ENCODE peak calls at places on chromosomes 11 and 22, in seven cellular contexts. P, X, Y, V, U, D and A are unnamed samples.
A peak's percentile ranks its signal among the peaks of the same experiment; 100 is the strongest.

GRCh38 chr22:20156611-20157415 is 6.0 kb upstream of the CCDC188 start:
- DNase-seq in Y (peak; percentile 90), U (peak; percentile 52), D (peak; percentile 17), X (peak; percentile 100), V (peak; percentile 98), P (peak; percentile 42), A (peak; percentile 64)

GRCh38 chr11:126361400-126361799 is 5.9 kb downstream of the ST3GAL4 start:
- DNase-seq in X (no peak), V (no peak), D (no peak), P (no peak), Y (no peak), U (no peak), A (no peak)

GRCh38 chr22:42203609-42204008 is 66.8 kb downstream of the TCF20 start:
- DNase-seq in D (no peak), Y (no peak), U (no peak), P (no peak), V (no peak), X (no peak), A (no peak)

GRCh38 chr22:47209547-47210023 is 447.1 kb downstream of the TBC1D22A start:
- DNase-seq in U (no peak), X (no peak), P (no peak), V (peak; percentile 1), D (no peak), Y (no peak), A (no peak)

GRCh38 chr11:63804259-63804658 is 9.0 kb upstream of the SPINDOC start:
- DNase-seq in X (no peak), Y (no peak), D (no peak), U (peak; percentile 37), V (no peak), P (no peak), A (no peak)

GRCh38 chr11:23765862-23766261 is 731.0 kb upstream of the LUZP2 start:
- DNase-seq in Y (no peak), D (no peak), X (no peak), P (no peak), U (no peak), V (no peak), A (no peak)

GRCh38 chr11:63565728-63566127 is 2.5 kb upstream of the PLAAT2 start:
- DNase-seq in U (no peak), D (no peak), Y (no peak), X (no peak), P (no peak), V (no peak), A (no peak)

GRCh38 chr11:64504999-64505398 is 86.0 kb upstream of the SLC22A12 start:
- DNase-seq in V (no peak), P (no peak), U (no peak), D (no peak), X (no peak), Y (no peak), A (no peak)

GRCh38 chr11:27995082-27995481 is 112.9 kb downstream of the KIF18A start:
- DNase-seq in P (no peak), Y (no peak), V (no peak), U (no peak), D (no peak), X (no peak), A (no peak)

GRCh38 chr11:109853156-109853776 is 239.9 kb upstream of the ZC3H12C start:
- DNase-seq in X (peak; percentile 13), D (peak; percentile 56), V (no peak), Y (no peak), P (peak; percentile 15), U (peak; percentile 79), A (peak; percentile 74)

GRCh38 chr11:45745065-45745811 is 59.7 kb upstream of the SLC35C1 start:
- DNase-seq in P (no peak), V (no peak), U (no peak), D (no peak), Y (no peak), X (no peak), A (no peak)

GRCh38 chr11:67486481-67487195 is 3.8 kb downstream of the AIP start:
- DNase-seq in X (no peak), U (no peak), P (no peak), V (no peak), Y (no peak), D (peak; percentile 87), A (no peak)

GRCh38 chr22:49807780-49808708 is 19.6 kb downstream of the BRD1 start:
- DNase-seq in V (no peak), U (no peak), D (no peak), P (no peak), X (peak; percentile 45), Y (no peak), A (no peak)

GRCh38 chr11:35548925-35549561 is 23.6 kb upstream of the PAMR1 start:
- DNase-seq in V (no peak), P (no peak), Y (no peak), U (no peak), D (no peak), X (no peak), A (no peak)

GRCh38 chr11:19087658-19088057 is 27.1 kb upstream of the MRGPRX2 start:
- DNase-seq in P (no peak), Y (no peak), X (no peak), D (no peak), V (no peak), U (no peak), A (no peak)

GRCh38 chr22:37328017-37328416 is 45.7 kb downstream of the CYTH4 start:
- DNase-seq in Y (no peak), X (no peak), D (no peak), U (peak; percentile 96), V (no peak), P (no peak), A (no peak)

GRCh38 chr22:37843746-37844089 is 416 bp downstream of the ANKRD54 start:
- DNase-seq in P (no peak), Y (peak; percentile 85), U (no peak), X (peak; percentile 65), V (no peak), D (no peak), A (no peak)

DNA sequence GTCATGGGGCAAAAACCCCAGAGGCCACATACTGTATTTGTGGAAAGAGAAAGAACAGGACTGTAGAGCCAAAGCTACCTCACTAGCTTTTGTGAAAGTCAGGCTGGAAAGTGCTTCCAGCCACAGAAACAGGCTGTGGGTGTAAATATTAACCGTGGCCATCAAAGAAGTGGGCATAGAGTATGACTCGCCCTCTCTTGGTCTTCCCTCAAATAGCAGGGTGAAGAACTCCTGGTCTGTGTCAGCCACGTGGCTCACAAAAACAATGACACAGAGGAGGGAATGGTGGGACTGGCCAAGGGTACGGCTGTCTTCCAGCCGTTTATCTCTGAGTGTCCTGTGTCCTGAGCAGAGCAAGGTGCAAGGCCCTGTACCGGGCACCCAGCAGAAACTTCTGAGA is 37.6 kb upstream of the UBASH3B start:
- DNase-seq in U (no peak), Y (no peak), P (peak; percentile 36), X (no peak), V (no peak), D (no peak), A (no peak)
- TF ChIP-seq SIN3A in U (no peak), Y (no peak), P (no peak), X (no peak), V (no peak), D (no peak), A (no peak)

GRCh38 chr11:43145653-43146052 is 166.1 kb upstream of the API5 start:
- DNase-seq in V (no peak), P (no peak), Y (no peak), X (no peak), U (no peak), D (peak; percentile 64), A (no peak)
- H3K4me1 ChIP-seq in V (no peaks in the 10 kb centered on the region), P (no peaks in the 10 kb centered on the region), Y (no peaks in the 10 kb centered on the region), X (no peaks in the 10 kb centered on the region), U (no peaks in the 10 kb centered on the region), D (peaks cover 18% of the 10 kb centered on the region), A (no peaks in the 10 kb centered on the region)

GRCh38 chr11:14357843-14358728 is 897 bp downstream of the RRAS2 start:
- DNase-seq in D (no peak), P (peak; percentile 66), Y (peak; percentile 83), V (peak; percentile 78), X (peak; percentile 74), U (peak; percentile 37), A (no peak)
- TF ChIP-seq SIN3A in D (no peak), P (no peak), Y (peak; percentile 27), V (peak; percentile 24), X (no peak), U (no peak), A (no peak)

GRCh38 chr11:2462986-2463765 is 18.4 kb downstream of the KCNQ1 start:
- DNase-seq in P (peak; percentile 65), V (no peak), U (peak; percentile 45), D (no peak), X (no peak), Y (no peak), A (no peak)
- H3K4me1 ChIP-seq in P (peaks cover 21% of the 10 kb centered on the region), V (no peaks in the 10 kb centered on the region), U (peaks cover 27% of the 10 kb centered on the region), D (peaks cover 10% of the 10 kb centered on the region), X (no peaks in the 10 kb centered on the region), Y (peaks cover 26% of the 10 kb centered on the region), A (no peaks in the 10 kb centered on the region)

DNA sequence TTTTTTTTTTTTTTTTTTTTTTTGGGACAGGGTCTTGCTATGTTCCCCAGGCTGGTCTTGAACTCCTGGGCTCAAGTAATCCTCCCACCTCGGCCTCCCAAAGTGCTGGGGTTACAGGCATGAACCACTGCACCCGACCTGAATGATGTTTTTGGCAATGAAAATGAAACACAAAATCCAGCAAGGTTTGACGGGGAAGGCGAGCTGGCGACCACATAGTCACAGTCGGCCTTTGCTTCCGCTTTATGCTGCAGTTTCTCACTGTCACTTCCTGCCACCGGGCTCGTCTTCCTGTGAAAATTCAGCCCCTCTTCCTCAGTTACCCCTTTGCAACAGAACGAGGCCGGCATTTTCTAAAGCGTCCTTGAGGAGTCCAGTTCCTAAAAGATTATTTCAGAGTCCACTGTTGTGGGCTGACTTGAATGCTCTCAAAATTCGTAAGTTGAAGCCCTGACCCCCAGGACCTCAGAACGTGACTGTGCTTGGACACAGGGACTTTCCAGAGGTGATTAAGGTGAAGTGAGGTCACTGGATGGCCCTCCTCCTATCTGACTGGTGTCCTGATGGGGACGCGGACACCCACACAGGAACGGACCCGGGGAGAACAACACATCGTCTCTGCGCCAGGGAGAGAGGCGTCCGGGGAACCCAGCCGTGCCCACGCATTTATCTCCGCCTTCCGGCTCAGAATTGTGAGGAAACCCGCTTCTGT is 2.9 kb upstream of the BID start:
- DNase-seq in X (peak; percentile 63), Y (no peak), U (no peak), P (peak; percentile 53), V (no peak), D (peak; percentile 87), A (no peak)
- TF ChIP-seq SIN3A in X (no peak), Y (no peak), U (no peak), P (no peak), V (no peak), D (no peak), A (no peak)

GRCh38 chr11:94776351-94777321 is 8.5 kb downstream of the AMOTL1 start:
- DNase-seq in U (no peak), V (no peak), D (no peak), Y (no peak), P (no peak), X (no peak), A (no peak)
- H3K4me1 ChIP-seq in U (peaks cover 32% of the 10 kb centered on the region), V (peaks cover 8% of the 10 kb centered on the region), D (no peaks in the 10 kb centered on the region), Y (peaks cover 24% of the 10 kb centered on the region), P (no peaks in the 10 kb centered on the region), X (peaks cover 47% of the 10 kb centered on the region), A (peaks cover 14% of the 10 kb centered on the region)